ENCODE peak calls at places on chromosomes 7 and 10, in eight cellular contexts. C, U, V, L, E, O, R and T are unnamed samples.

GRCh38 chr10:59839576-59839975 is 66.8 kb downstream of the CCDC6 start:
- DNase-seq in V (no peak), L (no peak), C (no peak), R (no peak), E (peak; percentile 67), U (peak; percentile 15), O (no peak), T (no peak)

GRCh38 chr7:42574693-42575084 is 337.2 kb downstream of the C7orf25 start:
- DNase-seq in E (peak; percentile 45), R (no peak), V (no peak), U (peak; percentile 34), L (no peak), C (no peak), O (no peak), T (no peak)

GRCh38 chr7:149109969-149110368 is 16.2 kb downstream of the ZNF425 start:
- DNase-seq in O (no peak), E (no peak), U (no peak), V (no peak), C (no peak), R (no peak), L (no peak), T (no peak)

GRCh38 chr7:77655361-77655760 is 40.9 kb upstream of the RSBN1L start:
- DNase-seq in O (no peak), R (no peak), U (no peak), V (no peak), C (no peak), L (peak; percentile 74), E (no peak), T (no peak)

GRCh38 chr7:93810571-93810970 is 80.0 kb downstream of the TFPI2 start:
- DNase-seq in C (no peak), R (no peak), E (no peak), L (no peak), O (no peak), V (no peak), U (no peak), T (no peak)

GRCh38 chr10:13270877-13271551 is 28.9 kb downstream of the PHYH start:
- DNase-seq in U (peak; percentile 59), L (peak; percentile 91), C (no peak), R (no peak), O (no peak), E (peak; percentile 78), V (no peak), T (no peak)

GRCh38 chr7:123824754-123825067 is 20.3 kb upstream of the HYAL4 start:
- DNase-seq in O (no peak), L (peak; percentile 21), U (peak; percentile 77), E (no peak), V (no peak), C (no peak), R (no peak), T (no peak)

GRCh38 chr10:114172241-114172640 is 1.8 kb downstream of the CCDC186 start:
- DNase-seq in O (no peak), C (no peak), V (no peak), U (no peak), R (no peak), L (peak; percentile 21), E (peak; percentile 61), T (no peak)

GRCh38 chr7:109751241-109751640 is 1181.6 kb downstream of the DNAJB9 start:
- DNase-seq in U (peak; percentile 48), C (no peak), R (no peak), E (peak; percentile 25), O (no peak), L (no peak), V (no peak), T (no peak)

GRCh38 chr7:11343818-11344413 is 370.2 kb downstream of the PHF14 start:
- DNase-seq in C (no peak), U (peak; percentile 78), O (peak; percentile 42), V (no peak), L (peak; percentile 35), R (no peak), E (peak; percentile 61), T (no peak)

GRCh38 chr7:132065193-132065972 is 509.0 kb upstream of the PODXL start:
- DNase-seq in U (peak; percentile 97), V (peak; percentile 29), C (no peak), R (no peak), L (no peak), E (peak; percentile 98), O (no peak), T (peak; percentile 55)

GRCh38 chr7:70131807-70132565 is 533.7 kb downstream of the AUTS2 start:
- DNase-seq in L (no peak), O (no peak), R (no peak), E (no peak), U (no peak), C (no peak), V (no peak), T (no peak)

GRCh38 chr7:22894585-22894984 is 71.9 kb upstream of the TOMM7 start:
- DNase-seq in U (no peak), C (no peak), L (peak; percentile 90), R (no peak), V (no peak), O (no peak), E (no peak), T (no peak)
- H3K27ac ChIP-seq in U (no peak overlapping the region), C (no peak overlapping the region), L (peak overlapping the region; percentile 78), R (no peak overlapping the region), V (no peak overlapping the region), O (no peak overlapping the region), E (no peak overlapping the region), T (no peak overlapping the region)

GRCh38 chr7:87202705-87203104 is 16.8 kb downstream of the TMEM243 start:
- DNase-seq in V (no peak), C (no peak), L (no peak), U (no peak), R (no peak), E (no peak), O (no peak), T (no peak)
- H3K9me3 ChIP-seq in V (peaks cover 26% of the 10 kb centered on the region), C (peaks cover 11% of the 10 kb centered on the region), L (no peaks in the 10 kb centered on the region), U (peaks cover 10% of the 10 kb centered on the region), R (peaks cover 19% of the 10 kb centered on the region), E (no peaks in the 10 kb centered on the region), O (no peaks in the 10 kb centered on the region), T (peaks cover 11% of the 10 kb centered on the region)

DNA sequence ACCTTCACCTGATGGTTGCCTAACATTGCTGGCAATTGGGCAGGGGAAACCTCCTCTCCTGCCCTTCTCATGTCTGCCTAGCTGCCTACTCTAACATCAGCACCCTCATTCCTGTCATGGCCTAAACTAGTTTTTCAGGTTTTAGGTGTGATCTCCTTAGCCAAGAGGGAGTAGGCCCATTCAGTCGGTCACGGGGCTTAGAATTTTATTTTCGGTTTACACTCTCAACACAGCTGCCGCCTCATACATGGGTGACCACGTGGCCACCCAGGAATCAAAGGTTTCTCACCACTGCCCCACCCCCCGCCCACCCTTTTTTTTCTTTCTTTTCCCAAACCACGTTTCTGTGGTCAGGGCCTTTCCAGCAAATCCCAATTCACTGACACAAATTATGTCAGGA is 97.2 kb downstream of the RALA start:
- DNase-seq in U (peak; percentile 82), O (no peak), L (peak; percentile 84), E (no peak), V (no peak), R (no peak), C (no peak), T (no peak)
- H3K27ac ChIP-seq in U (no peak overlapping the region), O (no peak overlapping the region), L (peak overlapping the region; percentile 15), E (no peak overlapping the region), V (no peak overlapping the region), R (no peak overlapping the region), C (no peak overlapping the region), T (no peak overlapping the region)

GRCh38 chr7:36937754-36938551 is 213.7 kb upstream of the AOAH start:
- DNase-seq in E (peak; percentile 1), U (no peak), L (peak; percentile 22), R (no peak), V (no peak), C (no peak), O (peak; percentile 58), T (no peak)
- H3K9me3 ChIP-seq in E (no peaks in the 10 kb centered on the region), U (no peaks in the 10 kb centered on the region), L (no peaks in the 10 kb centered on the region), R (peaks cover 50% of the 10 kb centered on the region), V (peaks cover 15% of the 10 kb centered on the region), C (peaks cover 63% of the 10 kb centered on the region), O (no peaks in the 10 kb centered on the region), T (peaks cover 47% of the 10 kb centered on the region)

DNA sequence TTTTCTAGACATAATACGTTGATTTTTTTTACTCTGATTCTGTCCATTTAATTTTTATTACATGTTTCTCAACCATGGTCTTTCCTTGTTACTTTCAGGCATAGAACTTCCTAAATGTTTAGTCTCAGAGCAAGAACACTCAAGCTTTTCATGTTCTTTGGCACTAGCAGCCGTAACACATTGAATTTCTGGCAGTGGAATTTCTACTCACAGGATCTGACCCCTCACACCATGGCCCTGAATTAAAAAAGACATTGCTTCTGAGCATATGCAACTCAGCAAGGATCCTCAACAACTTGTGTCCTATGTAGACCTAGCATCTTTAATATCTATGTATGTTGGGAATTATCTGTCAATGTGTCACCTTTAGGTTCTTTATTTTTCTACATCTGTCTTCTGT is 23.0 kb downstream of the RPA3 start:
- DNase-seq in C (no peak), U (no peak), E (no peak), L (no peak), R (no peak), O (no peak), V (no peak), T (no peak)
- H3K27ac ChIP-seq in C (no peak overlapping the region), U (no peak overlapping the region), E (no peak overlapping the region), L (no peak overlapping the region), R (peak overlapping the region; percentile 80), O (no peak overlapping the region), V (no peak overlapping the region), T (peak overlapping the region; percentile 44)